ENCODE peak calls at places on chromosome 15, in five cellular contexts. J, M, V, S and T are unnamed samples.

GRCh38 chr15:41411031-41411430 is 5.9 kb upstream of the RTF1 start:
- DNase-seq in J (no peak), M (no peak), V (no peak), S (no peak), T (no peak)

GRCh38 chr15:38030609-38031008 is 96.2 kb downstream of the TMCO5A start:
- DNase-seq in J (no peak), M (no peak), V (no peak), S (no peak), T (no peak)

GRCh38 chr15:81924667-81925183 is 121.1 kb downstream of the MEX3B start:
- DNase-seq in J (no peak), M (no peak), V (no peak), S (no peak), T (no peak)

GRCh38 chr15:65888998-65889397 is 19.7 kb downstream of the RAB11A start:
- DNase-seq in J (no peak), M (no peak), V (no peak), S (no peak), T (no peak)

GRCh38 chr15:81338422-81339007 is 14.6 kb upstream of the STARD5 start:
- DNase-seq in J (no peak), M (no peak), V (no peak), S (peak), T (no peak)

GRCh38 chr15:58731756-58732535 is 17.6 kb downstream of the ADAM10 start:
- DNase-seq in J (no peak), M (no peak), V (peak), S (no peak), T (no peak)

GRCh38 chr15:67784057-67784781 is 41.1 kb upstream of the SKOR1 start:
- DNase-seq in J (peak), M (no peak), V (no peak), S (no peak), T (no peak)

GRCh38 chr15:48631191-48631770 is 14.2 kb downstream of the FBN1 start:
- DNase-seq in J (no peak), M (no peak), V (peak), S (no peak), T (no peak)

GRCh38 chr15:59018833-59019232 is 31.4 kb downstream of the RNF111 start:
- DNase-seq in J (no peak), M (no peak), V (no peak), S (no peak), T (no peak)

GRCh38 chr15:61025283-61025682 is 203.8 kb downstream of the RORA start:
- DNase-seq in J (no peak), M (no peak), V (no peak), S (no peak), T (no peak)

GRCh38 chr15:69292826-69293420 is 5.8 kb upstream of the PAQR5 start:
- DNase-seq in J (no peak), M (no peak), V (no peak), S (peak), T (no peak)

GRCh38 chr15:45187894-45188830 is at the start of gene SHF:
- DNase-seq in J (peak), M (no peak), V (peak), S (peak), T (peak)

GRCh38 chr15:49084285-49084570 is 38.0 kb upstream of the SECISBP2L start:
- DNase-seq in J (no peak), M (no peak), V (no peak), S (no peak), T (no peak)

GRCh38 chr15:64180235-64180824 is 17.5 kb upstream of the PPIB start:
- DNase-seq in J (peak), M (no peak), V (peak), S (no peak), T (no peak)

GRCh38 chr15:97501291-97501690 is 459.2 kb upstream of the ARRDC4 start:
- DNase-seq in J (no peak), M (no peak), V (no peak), S (no peak), T (no peak)

GRCh38 chr15:92884459-92884812 is 15.7 kb upstream of the CHD2 start:
- DNase-seq in J (no peak), M (no peak), V (no peak), S (no peak), T (no peak)

GRCh38 chr15:22265056-22265945 is 185.0 kb downstream of the OR4M2 start:
- DNase-seq in J (no peak), M (no peak), V (no peak), S (no peak), T (no peak)

GRCh38 chr15:64847016-64847415 is 5.3 kb downstream of the PLEKHO2 start:
- DNase-seq in J (peak), M (no peak), V (no peak), S (no peak), T (no peak)

GRCh38 chr15:82018201-82018600 is 27.6 kb downstream of the MEX3B start:
- DNase-seq in J (no peak), M (no peak), V (no peak), S (no peak), T (no peak)

GRCh38 chr15:55627730-55628368 is 39.7 kb upstream of the PYGO1 start:
- DNase-seq in J (no peak), M (no peak), V (no peak), S (no peak), T (no peak)

GRCh38 chr15:32030795-32031194 is 480 bp downstream of the CHRNA7 start:
- DNase-seq in J (peak), M (no peak), V (peak), S (no peak), T (no peak)

GRCh38 chr15:88388702-88389101 is 78.5 kb downstream of the MRPL46 start:
- DNase-seq in J (no peak), M (no peak), V (no peak), S (no peak), T (no peak)

GRCh38 chr15:77836116-77836798 is 203.5 kb upstream of the LINGO1 start:
- DNase-seq in J (no peak), M (no peak), V (peak), S (peak), T (no peak)